ENCODE peak calls at places on chromosomes 3 and 15, in six cellular contexts. J, N, S, P, M and Y are unnamed samples.

GRCh38 chr15:68431037-68431791 is 749 bp downstream of the ITGA11 start:
- DNase-seq in J (no peak), N (peak; percentile 63), S (no peak), P (no peak), M (no peak), Y (no peak)

GRCh38 chr3:8776406-8776805 is 7.0 kb upstream of the OXTR start:
- DNase-seq in J (peak; percentile 43), N (no peak), S (no peak), P (no peak), M (no peak), Y (no peak)

GRCh38 chr3:12301513-12301912 is 12.6 kb downstream of the PPARG start:
- DNase-seq in J (no peak), N (no peak), S (no peak), P (no peak), M (no peak), Y (no peak)

GRCh38 chr15:34161329-34161953 is 48.5 kb downstream of the KATNBL1 start:
- DNase-seq in J (no peak), N (no peak), S (no peak), P (no peak), M (no peak), Y (peak; percentile 23)

GRCh38 chr3:143653493-143653892 is 194.8 kb downstream of the SLC9A9 start:
- DNase-seq in J (no peak), N (no peak), S (no peak), P (no peak), M (no peak), Y (no peak)

GRCh38 chr3:47394867-47395266 is 14.0 kb downstream of the PTPN23 start:
- DNase-seq in J (no peak), N (peak; percentile 58), S (no peak), P (no peak), M (no peak), Y (no peak)

GRCh38 chr15:48806151-48806550 is 4.7 kb downstream of the CEP152 start:
- DNase-seq in J (no peak), N (no peak), S (no peak), P (no peak), M (no peak), Y (no peak)

GRCh38 chr15:69951511-69952209 is 146.1 kb downstream of the TLE3 start:
- DNase-seq in J (no peak), N (no peak), S (no peak), P (no peak), M (no peak), Y (no peak)

GRCh38 chr15:64096486-64097431 is 977 bp downstream of the SNX1 start:
- DNase-seq in J (no peak), N (peak; percentile 38), S (no peak), P (no peak), M (no peak), Y (peak; percentile 22)

GRCh38 chr3:48119495-48120193 is 68.6 kb downstream of the CDC25A start:
- DNase-seq in J (no peak), N (no peak), S (no peak), P (no peak), M (no peak), Y (no peak)

GRCh38 chr3:197132916-197133530 is 103.4 kb upstream of the MELTF start:
- DNase-seq in J (no peak), N (no peak), S (no peak), P (no peak), M (no peak), Y (no peak)

GRCh38 chr15:88615303-88616107 is 5.6 kb upstream of the AEN start:
- DNase-seq in J (peak; percentile 67), N (no peak), S (no peak), P (no peak), M (peak; percentile 3), Y (no peak)

GRCh38 chr15:23642413-23643044 is 5.1 kb downstream of the MAGEL2 start:
- DNase-seq in J (peak; percentile 51), N (peak; percentile 81), S (no peak), P (no peak), M (peak; percentile 71), Y (peak; percentile 8)

GRCh38 chr15:87871130-87871737 is 385.3 kb downstream of the NTRK3 start:
- DNase-seq in J (no peak), N (no peak), S (no peak), P (no peak), M (no peak), Y (no peak)

GRCh38 chr3:165800970-165801369 is 36.3 kb downstream of the BCHE start:
- DNase-seq in J (no peak), N (no peak), S (no peak), P (no peak), M (no peak), Y (no peak)

DNA sequence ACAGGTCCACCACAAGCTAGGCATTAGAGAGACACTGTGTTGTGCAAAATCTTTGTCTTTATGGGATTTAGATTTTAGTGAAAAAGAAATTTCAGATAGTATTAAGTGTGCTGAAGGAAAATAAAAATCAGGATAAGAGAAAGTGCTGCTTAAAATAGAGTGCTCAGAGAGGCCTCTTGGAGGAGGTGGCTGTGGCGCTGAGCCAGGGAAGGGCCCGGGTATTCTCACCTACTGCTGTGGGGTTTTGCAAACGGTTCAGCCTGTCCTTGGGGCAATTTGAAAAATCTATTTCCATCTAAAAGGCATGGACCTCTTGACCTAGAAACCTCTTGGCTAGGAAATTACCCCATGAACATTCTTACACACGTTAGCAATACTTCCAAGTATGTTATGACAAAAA is 267.7 kb downstream of the TJP1 start:
- DNase-seq in J (no peak), N (no peak), S (no peak), P (no peak), M (no peak), Y (no peak)
- TF ChIP-seq GABPA in J (no peak), N (no peak), S (no peak), P (no peak), M (no peak), Y (no peak)

GRCh38 chr3:101677436-101678286 is 729 bp upstream of the ZBTB11 start:
- DNase-seq in J (no peak), N (peak; percentile 8), S (no peak), P (no peak), M (no peak), Y (no peak)
- H3K27ac ChIP-seq in J (peak overlapping the region; percentile 56), N (peak overlapping the region; percentile 67), S (peak overlapping the region; percentile 7), P (no peak overlapping the region), M (peak overlapping the region; percentile 68), Y (peak overlapping the region; percentile 96)

GRCh38 chr3:65992106-65992505 is 46.6 kb downstream of the MAGI1 start:
- DNase-seq in J (no peak), N (no peak), S (no peak), P (no peak), M (no peak), Y (no peak)
- TF ChIP-seq GABPA in J (no peak), N (no peak), S (no peak), P (no peak), M (no peak), Y (no peak)

DNA sequence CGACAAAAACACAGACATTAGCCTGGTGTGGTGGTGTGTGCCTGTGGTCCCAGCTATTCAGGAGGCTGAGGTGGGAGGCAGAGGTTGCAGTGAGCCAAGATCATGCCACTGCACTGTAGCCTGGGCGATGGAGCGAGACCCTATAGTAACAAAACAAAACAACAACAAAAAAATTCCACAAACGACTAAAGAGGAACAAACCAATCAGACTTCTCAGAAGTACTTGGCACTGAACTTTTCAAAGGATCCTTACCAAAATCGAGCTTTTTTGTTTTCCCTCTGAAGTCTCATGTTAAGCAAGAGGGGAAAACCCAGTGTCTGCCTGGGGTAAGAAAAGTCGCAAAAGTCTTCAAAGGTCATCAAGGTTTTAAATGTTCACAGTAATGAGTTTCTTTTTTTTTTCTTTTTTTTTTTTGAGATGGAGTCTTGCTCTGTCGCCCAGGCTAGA is 30.1 kb upstream of the TFRC start:
- DNase-seq in J (no peak), N (no peak), S (peak; percentile 71), P (no peak), M (no peak), Y (no peak)
- H3K27ac ChIP-seq in J (no peak overlapping the region), N (no peak overlapping the region), S (peak overlapping the region; percentile 68), P (no peak overlapping the region), M (peak overlapping the region; percentile 18), Y (peak overlapping the region; percentile 4)

GRCh38 chr15:62439543-62440016 is 274.5 kb upstream of the C2CD4B start:
- DNase-seq in J (peak; percentile 85), N (no peak), S (no peak), P (no peak), M (no peak), Y (no peak)
- TF ChIP-seq GABPA in J (no peak), N (no peak), S (no peak), P (no peak), M (no peak), Y (no peak)

DNA sequence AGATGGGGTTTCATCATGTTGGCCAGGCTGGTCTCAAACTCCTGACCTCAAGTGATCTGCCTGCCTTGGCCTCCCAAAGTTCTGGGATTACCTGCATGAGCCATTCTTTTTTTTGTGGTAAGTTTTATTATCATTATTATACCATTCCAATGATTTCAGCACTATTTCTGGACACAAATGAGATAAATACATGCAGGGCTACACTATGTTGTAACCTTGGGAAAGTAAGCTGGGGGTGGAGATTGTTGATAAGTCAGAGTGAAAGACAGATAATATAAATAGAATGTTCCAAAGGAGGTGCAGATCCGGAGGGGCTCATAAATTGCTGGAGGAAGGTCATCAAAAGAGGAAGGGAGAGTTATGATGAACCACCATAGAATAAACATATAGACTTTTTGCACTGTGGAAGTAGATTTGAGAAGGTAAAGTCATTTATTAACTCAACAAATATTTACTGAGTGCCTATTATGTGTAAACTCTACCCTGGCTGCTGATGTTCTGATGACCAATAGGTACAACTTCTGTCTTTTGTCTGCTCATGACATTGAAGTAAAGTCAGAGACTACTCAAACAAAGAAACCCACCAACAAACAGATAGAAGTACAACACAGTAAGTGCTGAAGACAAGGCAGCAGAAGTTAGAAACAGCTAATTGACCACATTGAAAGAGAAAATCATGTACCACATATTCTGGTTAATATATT is 478.9 kb upstream of the GOLIM4 start:
- DNase-seq in J (peak; percentile 20), N (no peak), S (no peak), P (no peak), M (no peak), Y (no peak)
- H3K27ac ChIP-seq in J (no peak overlapping the region), N (no peak overlapping the region), S (no peak overlapping the region), P (no peak overlapping the region), M (no peak overlapping the region), Y (no peak overlapping the region)

GRCh38 chr15:82838096-82838735 is 28.8 kb downstream of the WHAMM start:
- DNase-seq in J (no peak), N (no peak), S (no peak), P (no peak), M (no peak), Y (no peak)
- TF ChIP-seq GABPA in J (no peak), N (no peak), S (no peak), P (no peak), M (no peak), Y (no peak)